ENCODE peak calls at places on chromosome 13, in six cellular contexts. One of them, this sample, is unnamed.

GRCh38 chr13:48233886-48234488 is 981 bp downstream of the ITM2B start:
- DNase-seq in AG04449: peak
- DNase-seq in fibroblast of mammary gland: peak
- DNase-seq in neural crest cell: no peak
- DNase-seq in NB4: no peak
- DNase-seq in fibroblast of pulmonary artery: peak
- DNase-seq in this sample: no peak

GRCh38 chr13:20775961-20776360 is 2.2 kb upstream of the EEF1AKMT1 start:
- DNase-seq in NB4: no peak
- DNase-seq in neural crest cell: no peak
- DNase-seq in AG04449: no peak
- DNase-seq in fibroblast of mammary gland: no peak
- DNase-seq in fibroblast of pulmonary artery: no peak
- DNase-seq in this sample: no peak

GRCh38 chr13:37074703-37075102 is 15.2 kb upstream of the SUPT20H start:
- DNase-seq in fibroblast of pulmonary artery: peak
- DNase-seq in neural crest cell: no peak
- DNase-seq in AG04449: no peak
- DNase-seq in fibroblast of mammary gland: peak
- DNase-seq in NB4: peak
- DNase-seq in this sample: no peak

GRCh38 chr13:98761126-98761978 is 8.9 kb upstream of the SLC15A1 start:
- DNase-seq in neural crest cell: no peak
- DNase-seq in NB4: peak
- DNase-seq in fibroblast of pulmonary artery: peak
- DNase-seq in AG04449: no peak
- DNase-seq in fibroblast of mammary gland: peak
- DNase-seq in this sample: no peak

GRCh38 chr13:100115693-100116254 is 26.9 kb downstream of the PCCA start:
- DNase-seq in AG04449: no peak
- DNase-seq in neural crest cell: no peak
- DNase-seq in fibroblast of mammary gland: no peak
- DNase-seq in fibroblast of pulmonary artery: no peak
- DNase-seq in NB4: no peak
- DNase-seq in this sample: no peak

GRCh38 chr13:70960841-70961443 is 852.7 kb upstream of the KLHL1 start:
- DNase-seq in AG04449: no peak
- DNase-seq in neural crest cell: peak
- DNase-seq in NB4: peak
- DNase-seq in fibroblast of pulmonary artery: peak
- DNase-seq in fibroblast of mammary gland: peak
- DNase-seq in this sample: no peak

GRCh38 chr13:110422913-110423688 is 116.0 kb downstream of the COL4A2 start:
- DNase-seq in AG04449: no peak
- DNase-seq in fibroblast of mammary gland: peak
- DNase-seq in fibroblast of pulmonary artery: peak
- DNase-seq in neural crest cell: no peak
- DNase-seq in NB4: peak
- DNase-seq in this sample: no peak

GRCh38 chr13:21657538-21657937 is 13.3 kb upstream of the FGF9 start:
- DNase-seq in AG04449: peak
- DNase-seq in neural crest cell: no peak
- DNase-seq in fibroblast of pulmonary artery: no peak
- DNase-seq in NB4: no peak
- DNase-seq in fibroblast of mammary gland: peak
- DNase-seq in this sample: no peak

GRCh38 chr13:38753878-38754277 is 67.0 kb downstream of the FREM2 start:
- DNase-seq in fibroblast of pulmonary artery: no peak
- DNase-seq in fibroblast of mammary gland: no peak
- DNase-seq in neural crest cell: no peak
- DNase-seq in AG04449: no peak
- DNase-seq in NB4: no peak
- DNase-seq in this sample: no peak

GRCh38 chr13:107942030-107942617 is 273.2 kb downstream of the LIG4 start:
- DNase-seq in fibroblast of pulmonary artery: no peak
- DNase-seq in fibroblast of mammary gland: no peak
- DNase-seq in NB4: no peak
- DNase-seq in AG04449: no peak
- DNase-seq in neural crest cell: no peak
- DNase-seq in this sample: no peak

GRCh38 chr13:26584713-26585112 is 27.2 kb downstream of the WASF3 start:
- DNase-seq in fibroblast of pulmonary artery: peak
- DNase-seq in NB4: no peak
- DNase-seq in fibroblast of mammary gland: peak
- DNase-seq in neural crest cell: no peak
- DNase-seq in AG04449: peak
- DNase-seq in this sample: no peak

GRCh38 chr13:113862766-113863510 is 938 bp downstream of the GAS6 start:
- DNase-seq in AG04449: no peak
- DNase-seq in fibroblast of pulmonary artery: peak
- DNase-seq in NB4: no peak
- DNase-seq in fibroblast of mammary gland: no peak
- DNase-seq in neural crest cell: no peak
- DNase-seq in this sample: no peak
- TF ChIP-seq CTCF in AG04449: peak
- TF ChIP-seq CTCF in fibroblast of pulmonary artery: no peak
- TF ChIP-seq CTCF in NB4: no peak
- TF ChIP-seq CTCF in fibroblast of mammary gland: no peak
- TF ChIP-seq CTCF in neural crest cell: no peak
- TF ChIP-seq CTCF in this sample: peak

GRCh38 chr13:32019612-32020233 is 11.9 kb upstream of the FRY start:
- DNase-seq in AG04449: no peak
- DNase-seq in NB4: peak
- DNase-seq in neural crest cell: peak
- DNase-seq in fibroblast of pulmonary artery: peak
- DNase-seq in fibroblast of mammary gland: peak
- DNase-seq in this sample: peak
- TF ChIP-seq CTCF in AG04449: peak
- TF ChIP-seq CTCF in NB4: peak
- TF ChIP-seq CTCF in neural crest cell: peak
- TF ChIP-seq CTCF in fibroblast of pulmonary artery: peak
- TF ChIP-seq CTCF in fibroblast of mammary gland: peak
- TF ChIP-seq CTCF in this sample: peak

GRCh38 chr13:35990196-35990595 is 141.0 kb downstream of the DCLK1 start:
- DNase-seq in fibroblast of pulmonary artery: no peak
- DNase-seq in fibroblast of mammary gland: no peak
- DNase-seq in neural crest cell: no peak
- DNase-seq in AG04449: no peak
- DNase-seq in NB4: no peak
- DNase-seq in this sample: no peak
- TF ChIP-seq CTCF in fibroblast of pulmonary artery: no peak
- TF ChIP-seq CTCF in fibroblast of mammary gland: peak
- TF ChIP-seq CTCF in neural crest cell: no peak
- TF ChIP-seq CTCF in AG04449: no peak
- TF ChIP-seq CTCF in NB4: peak
- TF ChIP-seq CTCF in this sample: no peak

GRCh38 chr13:62125451-62125850 is 709.8 kb upstream of the PCDH20 start:
- DNase-seq in NB4: no peak
- DNase-seq in fibroblast of pulmonary artery: no peak
- DNase-seq in neural crest cell: no peak
- DNase-seq in fibroblast of mammary gland: no peak
- DNase-seq in AG04449: no peak
- DNase-seq in this sample: no peak

GRCh38 chr13:62122434-62122833 is 706.8 kb upstream of the PCDH20 start:
- DNase-seq in AG04449: no peak
- DNase-seq in fibroblast of pulmonary artery: no peak
- DNase-seq in NB4: no peak
- DNase-seq in fibroblast of mammary gland: no peak
- DNase-seq in neural crest cell: no peak
- DNase-seq in this sample: no peak

GRCh38 chr13:62123409-62123808 is 707.8 kb upstream of the PCDH20 start:
- DNase-seq in AG04449: no peak
- DNase-seq in neural crest cell: no peak
- DNase-seq in fibroblast of mammary gland: no peak
- DNase-seq in fibroblast of pulmonary artery: no peak
- DNase-seq in NB4: no peak
- DNase-seq in this sample: no peak

DNA sequence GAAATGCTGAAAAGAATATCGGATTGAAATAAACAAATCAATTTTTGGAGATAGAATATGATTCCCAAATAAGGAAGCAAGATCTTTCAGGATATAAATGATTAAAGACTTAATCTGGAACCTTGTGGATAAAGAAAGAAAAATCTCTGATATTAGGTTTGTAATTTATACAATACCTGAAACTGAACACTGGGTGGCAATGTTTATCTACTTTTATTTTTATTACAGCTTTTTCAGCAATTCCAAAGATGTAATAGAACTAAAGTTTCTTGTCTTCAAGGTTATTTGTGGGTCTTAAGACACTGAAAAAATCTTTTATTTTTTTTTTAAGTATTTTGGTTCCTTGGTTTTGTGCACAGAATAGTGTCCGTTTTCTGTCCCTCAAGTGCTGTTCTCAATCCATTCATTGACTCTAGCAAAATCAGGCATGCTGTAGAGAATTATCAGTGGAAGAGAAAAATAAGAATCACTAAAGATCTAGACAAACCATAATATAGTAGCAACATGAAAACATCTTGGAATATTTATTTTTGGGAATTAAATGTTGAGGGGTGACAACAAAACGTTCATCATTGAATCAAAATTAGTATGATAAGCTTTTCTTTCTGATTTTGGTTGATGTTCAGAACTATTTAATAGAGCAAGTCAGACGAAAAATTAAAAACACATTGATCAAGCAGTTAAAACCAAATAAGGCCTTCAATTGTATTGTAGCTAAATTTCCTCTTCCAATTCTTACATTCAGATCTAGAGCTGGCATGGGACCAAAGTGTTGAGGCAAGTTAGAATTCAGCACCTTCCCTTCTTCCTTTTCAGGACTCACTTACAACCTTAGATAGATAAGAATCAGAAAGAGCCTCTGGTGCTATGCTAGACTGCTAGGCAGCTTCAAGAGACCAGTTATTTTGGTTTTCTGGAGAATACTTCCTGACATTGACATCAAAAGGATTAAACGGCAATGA is 704.4 kb upstream of the PCDH20 start:
- DNase-seq in AG04449: no peak
- DNase-seq in neural crest cell: no peak
- DNase-seq in fibroblast of pulmonary artery: peak
- DNase-seq in fibroblast of mammary gland: peak
- DNase-seq in NB4: peak
- DNase-seq in this sample: no peak
- TF ChIP-seq CTCF in AG04449: no peak
- TF ChIP-seq CTCF in neural crest cell: peak
- TF ChIP-seq CTCF in fibroblast of pulmonary artery: peak
- TF ChIP-seq CTCF in fibroblast of mammary gland: peak
- TF ChIP-seq CTCF in NB4: no peak
- TF ChIP-seq CTCF in this sample: peak

GRCh38 chr13:97366172-97366688 is 67.7 kb upstream of the RAP2A start:
- DNase-seq in fibroblast of pulmonary artery: no peak
- DNase-seq in neural crest cell: no peak
- DNase-seq in fibroblast of mammary gland: peak
- DNase-seq in NB4: peak
- DNase-seq in AG04449: no peak
- DNase-seq in this sample: no peak
- TF ChIP-seq CTCF in fibroblast of pulmonary artery: peak
- TF ChIP-seq CTCF in neural crest cell: peak
- TF ChIP-seq CTCF in fibroblast of mammary gland: peak
- TF ChIP-seq CTCF in NB4: peak
- TF ChIP-seq CTCF in AG04449: no peak
- TF ChIP-seq CTCF in this sample: no peak

This sample was measured in progenitor cell of endocrine pancreas.